ENCODE peak calls at places on chromosomes 13 and 19, in four cellular contexts. B is endothelial cell of umbilical vein, N is left ventricle myocardium inferior, S is BJ. H is an unnamed sample. For H3K36me3, the result is how much of the 10 kb centered on the place peaks cover.

GRCh38 chr19:18167975-18168645 is 5.5 kb upstream of the IFI30 start:
- DNase-seq in N (peak), B (peak), S (no peak), H (no peak)

GRCh38 chr13:86383151-86383550 is 583.9 kb upstream of the SLITRK6 start:
- DNase-seq in B (no peak), S (no peak), N (no peak), H (no peak)

GRCh38 chr13:20553309-20553708 is 13.6 kb upstream of the IFT88 start:
- DNase-seq in N (no peak), B (no peak), S (no peak), H (no peak)

GRCh38 chr13:40158218-40158617 is 502.8 kb downstream of the COG6 start:
- DNase-seq in S (no peak), B (peak), N (no peak), H (no peak)

GRCh38 chr19:23996549-23996948 is 81.9 kb downstream of the ZNF726 start:
- DNase-seq in B (no peak), N (no peak), S (no peak), H (no peak)

GRCh38 chr19:39126593-39127187 is 1.1 kb downstream of the PAK4 start:
- DNase-seq in S (no peak), B (peak), N (no peak), H (peak)

GRCh38 chr19:47274891-47275865 is 493 bp downstream of the INAFM1 start:
- DNase-seq in B (peak), N (peak), S (no peak), H (no peak)

GRCh38 chr13:112744306-112745021 is 54.6 kb downstream of the ATP11A start:
- DNase-seq in N (no peak), S (no peak), B (no peak), H (no peak)

GRCh38 chr13:102141625-102142472 is 260.0 kb downstream of the FGF14 start:
- DNase-seq in N (no peak), S (no peak), B (peak), H (no peak)

GRCh38 chr19:18682807-18683108 is 722 bp upstream of the CRTC1 start:
- DNase-seq in N (no peak), B (no peak), S (no peak), H (no peak)

GRCh38 chr13:98997738-98998641 is 20.1 kb upstream of the DOCK9 start:
- DNase-seq in N (no peak), S (peak), B (no peak), H (no peak)

GRCh38 chr13:113859311-113860050 is 4.4 kb downstream of the GAS6 start:
- DNase-seq in B (no peak), N (no peak), S (no peak), H (no peak)

GRCh38 chr13:105937451-105937850 is 598.0 kb downstream of the EFNB2 start:
- DNase-seq in B (no peak), N (no peak), S (peak), H (no peak)

GRCh38 chr13:111658150-111659100 is 338.0 kb downstream of the TEX29 start:
- DNase-seq in B (no peak), N (no peak), S (no peak), H (no peak)

GRCh38 chr13:19060311-19061002 is 121.2 kb downstream of the TUBA3C start:
- DNase-seq in N (no peak), B (no peak), S (no peak), H (peak)

GRCh38 chr13:21675095-21676007 is 4.5 kb downstream of the FGF9 start:
- DNase-seq in S (no peak), N (peak), B (no peak), H (no peak)

GRCh38 chr13:51453308-51453958 is 597 bp upstream of the INTS6 start:
- DNase-seq in B (no peak), N (peak), S (no peak), H (peak)

GRCh38 chr19:38703509-38703908 is 40.8 kb downstream of the CAPN12 start:
- DNase-seq in N (no peak), S (no peak), B (no peak), H (no peak)

GRCh38 chr19:43148233-43148632 is 38.1 kb downstream of the PSG5 start:
- DNase-seq in N (no peak), B (no peak), S (peak), H (no peak)

GRCh38 chr13:107650081-107650701 is 565.1 kb downstream of the LIG4 start:
- DNase-seq in B (peak), S (no peak), N (peak), H (peak)

GRCh38 chr19:44677019-44677809 is 5.9 kb downstream of the CEACAM19 start:
- DNase-seq in B (peak), N (no peak), S (peak), H (no peak)

GRCh38 chr13:21420706-21421105 is 38.4 kb downstream of the ZDHHC20 start:
- DNase-seq in S (no peak), B (peak), N (no peak), H (no peak)

GRCh38 chr19:33747273-33747672 is 49.4 kb upstream of the KCTD15 start:
- DNase-seq in N (no peak), S (no peak), B (no peak), H (no peak)

GRCh38 chr19:33063356-33064116 is 1.2 kb downstream of the RHPN2 start:
- DNase-seq in S (no peak), N (no peak), B (no peak), H (no peak)

GRCh38 chr19:56840452-56841193 is at the start of the genes PEG3 and ZIM2:
- DNase-seq in N (peak), S (no peak), B (no peak), H (no peak)

GRCh38 chr13:19606152-19606551 is 27.3 kb upstream of the MPHOSPH8 start:
- DNase-seq in N (no peak), S (no peak), B (no peak), H (no peak)

GRCh38 chr19:41407271-41407670 is 9.7 kb downstream of the BCKDHA start:
- DNase-seq in S (no peak), N (no peak), B (peak), H (no peak)

GRCh38 chr19:33281296-33281926 is 20.9 kb downstream of the CEBPA start:
- DNase-seq in N (no peak), B (no peak), S (no peak), H (no peak)

GRCh38 chr19:43699506-43700367 is 16.1 kb upstream of the IRGC start:
- DNase-seq in N (peak), S (no peak), B (peak), H (no peak)

GRCh38 chr13:21973437-21974125 is 302.7 kb downstream of the FGF9 start:
- DNase-seq in N (no peak), S (no peak), B (no peak), H (no peak)

DNA sequence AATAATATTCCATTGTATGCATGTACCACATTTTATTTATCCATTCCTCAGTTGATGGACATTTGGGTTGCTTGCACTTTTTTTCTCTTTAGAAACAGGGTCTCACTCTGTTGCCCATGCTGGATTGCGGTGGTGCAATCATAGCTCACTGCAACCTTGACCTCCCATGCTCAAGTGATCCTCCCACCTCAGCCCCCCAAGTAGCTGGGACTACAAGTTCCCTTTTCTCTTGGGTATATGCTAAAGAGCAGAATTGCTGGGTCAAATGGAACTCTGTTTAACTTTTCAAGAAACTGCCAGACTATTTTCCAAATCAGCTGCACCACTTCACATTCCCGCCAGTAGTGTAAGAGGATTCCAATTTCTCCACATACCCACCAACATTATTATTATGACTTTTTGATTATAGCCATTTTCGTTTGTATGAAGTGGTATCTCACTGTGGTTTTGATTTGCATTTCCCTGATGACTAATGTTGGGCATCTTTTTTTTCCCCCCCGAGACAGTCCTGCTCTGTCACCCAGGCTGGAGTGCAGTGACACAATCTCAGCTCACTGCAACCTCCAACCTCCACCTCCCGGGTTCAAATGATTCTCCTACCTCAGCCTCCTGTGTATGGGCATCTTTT is 7.6 kb upstream of the IPO5 start:
- DNase-seq in S (no peak), B (no peak), N (no peak), H (no peak)
- TF ChIP-seq CTCF in S (no peak), B (no peak), N (no peak), H (no peak)

GRCh38 chr19:36142496-36142895 is 2.6 kb downstream of the CAPNS1 start:
- DNase-seq in S (no peak), B (no peak), N (no peak), H (no peak)
- H3K36me3 ChIP-seq in S (under half), B (under half), N (half or more), H (under half)

GRCh38 chr13:23983671-23984070 is 86.4 kb upstream of the C1QTNF9B start:
- DNase-seq in B (no peak), S (no peak), N (no peak), H (no peak)
- H3K4me3 ChIP-seq in B (no peak), S (no peak), N (no peak), H (no peak)

DNA sequence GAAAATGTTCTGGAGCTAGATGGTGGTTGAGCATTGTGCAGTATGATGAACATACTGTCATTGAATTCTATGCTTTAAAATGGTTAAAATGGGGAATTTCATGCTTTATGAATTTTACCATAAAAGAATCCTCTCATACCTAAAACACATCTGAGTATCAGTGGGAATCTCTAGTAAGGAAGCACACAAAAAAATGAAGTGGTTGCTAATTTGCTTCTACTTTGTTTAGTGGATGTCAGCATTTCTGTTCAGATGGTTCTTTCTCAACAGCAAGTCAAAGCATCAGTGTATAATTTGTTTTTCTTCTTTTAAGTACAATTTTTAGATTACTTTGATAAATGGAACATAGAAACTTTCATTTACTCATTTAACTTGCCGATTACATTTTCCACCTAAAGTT is 52.1 kb upstream of the AKAP11 start:
- DNase-seq in B (no peak), N (no peak), S (no peak), H (no peak)
- TF ChIP-seq CTCF in B (no peak), N (no peak), S (no peak), H (no peak)

GRCh38 chr19:48968179-48968661 is 3.1 kb downstream of the FTL start:
- DNase-seq in B (no peak), N (no peak), S (no peak), H (no peak)

GRCh38 chr19:48966541-48967345 is 1.6 kb downstream of the FTL start:
- DNase-seq in S (no peak), N (no peak), B (no peak), H (no peak)

GRCh38 chr19:48968813-48969218 is 3.7 kb downstream of the FTL start:
- DNase-seq in B (no peak), S (no peak), N (no peak), H (no peak)

GRCh38 chr19:48965806-48966540 is 864 bp downstream of the FTL start:
- DNase-seq in S (no peak), B (peak), N (peak), H (peak)

GRCh38 chr19:48967346-48968178 is 2.5 kb downstream of the FTL start:
- DNase-seq in S (no peak), B (no peak), N (peak), H (peak)
- H3K36me3 ChIP-seq in S (under half), B (under half), N (half or more), H (under half)

DNA sequence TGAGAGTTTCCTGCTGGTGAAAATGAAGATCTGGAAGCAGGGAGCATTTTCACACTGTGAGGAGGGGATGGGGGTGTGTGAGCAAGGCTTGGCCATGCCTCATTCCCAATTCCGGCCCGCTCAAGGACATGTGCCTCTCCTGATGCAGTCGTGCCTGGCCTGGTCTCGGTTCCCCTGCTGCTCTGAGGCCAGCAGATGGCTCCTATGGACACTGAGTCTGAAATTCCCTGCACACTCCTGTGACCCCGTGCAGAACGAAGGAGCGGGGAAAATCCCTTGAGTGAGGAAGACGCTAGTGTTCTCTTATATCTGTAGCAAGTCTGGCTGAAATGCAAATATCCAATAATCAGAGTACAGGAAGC is 363 bp upstream of the ZNF763 start:
- DNase-seq in S (no peak), N (peak), B (no peak), H (peak)
- H3K4me3 ChIP-seq in S (peak), N (peak), B (peak), H (no peak)

H was measured in lung.